ENCODE peak calls at places on chromosomes 5 and 9, in ten cellular contexts. R is psoas muscle; B is PC-3; W is brain microvascular endothelial cell; N is SK-N-SH; M is mesendoderm; J is transverse colon; S is PC-9; Q is effector memory CD4-positive, alpha-beta T cell; F is aorta. O is an unnamed sample.

GRCh38 chr9:91177661-91178280 is 183.9 kb downstream of the AUH start:
- DNase-seq in N (no peak), S (no peak), W (no peak), Q (no peak), B (peak; percentile 74), J (peak; percentile 58), R (no peak), F (no peak), M (no peak), O (no peak)

GRCh38 chr5:57094753-57095683 is 78.8 kb upstream of the GPBP1 start:
- DNase-seq in W (peak; percentile 4), J (peak; percentile 88), N (no peak), F (no peak), Q (no peak), S (peak; percentile 58), R (no peak), M (peak; percentile 82), B (peak; percentile 13), O (no peak)

GRCh38 chr5:132746592-132747063 is 598 bp upstream of the CCNI2 start:
- DNase-seq in M (peak; percentile 90), Q (no peak), R (no peak), W (peak; percentile 10), F (no peak), B (no peak), S (no peak), J (peak; percentile 66), N (no peak), O (no peak)

GRCh38 chr9:99966720-99967119 is 60.3 kb downstream of the STX17 start:
- DNase-seq in J (no peak), M (peak; percentile 95), W (peak; percentile 38), B (peak; percentile 64), Q (no peak), S (peak; percentile 84), R (no peak), N (no peak), F (no peak), O (no peak)

GRCh38 chr5:157290156-157290980 is 24.4 kb downstream of the CYFIP2 start:
- DNase-seq in J (no peak), W (peak; percentile 65), R (no peak), F (no peak), Q (no peak), S (no peak), M (peak; percentile 72), N (no peak), B (peak; percentile 71), O (no peak)

GRCh38 chr5:27434335-27434734 is 395.9 kb upstream of the CDH9 start:
- DNase-seq in S (no peak), R (no peak), M (no peak), Q (no peak), W (no peak), N (no peak), F (no peak), J (no peak), B (peak; percentile 31), O (no peak)

GRCh38 chr5:173645437-173645807 is 29.0 kb upstream of the BOD1 start:
- DNase-seq in R (no peak), F (no peak), J (no peak), W (no peak), S (no peak), Q (no peak), M (peak; percentile 90), B (no peak), N (no peak), O (no peak)

GRCh38 chr5:169100735-169101075 is 200.2 kb downstream of the SLIT3 start:
- DNase-seq in R (no peak), M (peak; percentile 80), Q (no peak), N (no peak), J (no peak), S (no peak), F (no peak), B (peak; percentile 87), W (peak; percentile 74), O (no peak)

GRCh38 chr5:158898185-158899177 is 201.2 kb downstream of the EBF1 start:
- DNase-seq in M (no peak), S (no peak), J (no peak), W (peak; percentile 16), Q (no peak), N (no peak), B (peak; percentile 65), R (no peak), F (no peak), O (no peak)

GRCh38 chr9:98971168-98971914 is 27.6 kb downstream of the COL15A1 start:
- DNase-seq in B (peak; percentile 49), N (no peak), R (no peak), M (peak; percentile 73), W (peak; percentile 75), Q (no peak), J (no peak), F (no peak), S (no peak), O (no peak)

GRCh38 chr9:34139477-34140146 is 13.1 kb upstream of the DCAF12 start:
- DNase-seq in J (peak; percentile 16), W (peak; percentile 91), B (peak; percentile 64), Q (no peak), S (no peak), N (peak; percentile 70), M (peak; percentile 26), R (no peak), F (no peak), O (no peak)

GRCh38 chr5:16690243-16690839 is 73.5 kb upstream of the RETREG1 start:
- DNase-seq in B (peak; percentile 87), S (no peak), R (no peak), Q (no peak), F (no peak), N (peak; percentile 76), J (no peak), W (peak; percentile 51), M (peak; percentile 79), O (no peak)

GRCh38 chr9:82982271-82982880 is 80.6 kb downstream of the RASEF start:
- DNase-seq in W (no peak), B (no peak), S (no peak), F (no peak), J (no peak), M (no peak), N (no peak), Q (no peak), R (no peak), O (no peak)

GRCh38 chr5:90191352-90192045 is 218.1 kb downstream of the CETN3 start:
- DNase-seq in S (no peak), J (peak; percentile 24), W (no peak), Q (no peak), M (no peak), B (no peak), R (no peak), N (peak; percentile 22), F (no peak), O (no peak)

GRCh38 chr5:10635257-10635860 is 71.5 kb downstream of the ANKRD33B start:
- DNase-seq in N (no peak), F (no peak), S (no peak), J (no peak), R (no peak), B (peak; percentile 92), Q (peak; percentile 25), W (peak; percentile 67), M (no peak), O (no peak)

GRCh38 chr5:133959643-133960042 is 8.8 kb downstream of the C5orf15 start:
- DNase-seq in Q (no peak), J (no peak), B (no peak), W (no peak), M (no peak), S (no peak), R (no peak), F (no peak), N (no peak), O (no peak)

DNA sequence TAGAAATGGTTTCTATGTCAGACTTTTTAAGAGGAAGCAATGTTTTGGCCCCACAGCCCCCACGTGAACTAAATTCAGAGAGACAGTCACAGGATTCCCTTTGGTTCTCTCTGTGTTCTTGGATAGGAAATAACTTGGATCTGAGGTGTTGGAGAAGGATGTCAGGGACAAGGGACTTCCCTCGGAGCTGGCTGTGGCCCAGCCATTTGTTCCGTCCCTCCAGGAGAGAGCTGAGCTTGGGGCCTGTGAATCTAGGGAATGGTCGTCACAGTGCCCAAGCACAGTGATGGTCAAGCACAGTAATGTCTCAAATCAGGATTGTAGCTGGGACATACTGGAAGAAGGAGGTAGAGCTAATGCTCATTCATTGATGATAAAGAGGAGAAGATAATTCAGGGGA is 2.0 kb downstream of the C7 start:
- DNase-seq in J (no peak), W (no peak), Q (no peak), R (no peak), B (no peak), F (no peak), N (peak; percentile 28), S (no peak), M (no peak), O (no peak)
- H3K27ac ChIP-seq in J (no peak overlapping the region), W (no peak overlapping the region), Q (no peak overlapping the region), R (no peak overlapping the region), B (no peak overlapping the region), F (no peak overlapping the region), N (no peak overlapping the region), S (no peak overlapping the region), M (no peak overlapping the region), O (no peak overlapping the region)

GRCh38 chr9:132923346-132923902 is 21.0 kb downstream of the TSC1 start:
- DNase-seq in J (no peak), F (no peak), R (no peak), M (no peak), N (no peak), Q (no peak), W (no peak), S (no peak), B (no peak), O (no peak)
- H3K36me3 ChIP-seq in J (no peaks in the 10 kb centered on the region), F (peaks cover 13% of the 10 kb centered on the region), R (peaks cover 18% of the 10 kb centered on the region), M (peaks cover 6% of the 10 kb centered on the region), N (peaks cover 64% of the 10 kb centered on the region), Q (peaks cover 85% of the 10 kb centered on the region), W (peaks cover 56% of the 10 kb centered on the region), S (peaks cover 36% of the 10 kb centered on the region), B (peaks cover 13% of the 10 kb centered on the region), O (peaks cover 55% of the 10 kb centered on the region)

DNA sequence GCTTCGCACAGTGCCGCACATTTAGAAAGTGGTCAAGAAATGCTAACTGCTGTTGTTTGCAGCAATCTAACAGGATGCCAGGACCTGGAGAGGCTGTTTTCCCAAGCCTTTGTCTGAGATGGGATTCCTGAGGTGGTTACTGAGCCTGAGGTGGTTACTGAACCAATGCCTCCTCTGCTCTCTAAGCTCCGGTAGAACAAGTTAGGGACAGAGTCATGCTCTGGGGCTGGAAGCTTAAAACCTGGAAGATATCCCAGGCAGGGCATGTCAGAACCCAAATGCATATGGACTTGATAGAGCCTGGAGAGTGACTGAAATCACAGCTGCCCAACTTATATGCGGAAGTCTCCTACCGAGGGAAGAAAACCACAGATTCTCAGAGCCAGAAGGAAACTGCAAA is 46.5 kb upstream of the FAT2 start:
- DNase-seq in B (no peak), M (peak; percentile 42), N (no peak), S (no peak), W (no peak), F (no peak), J (no peak), Q (no peak), R (no peak), O (no peak)
- H3K27ac ChIP-seq in B (no peak overlapping the region), M (no peak overlapping the region), N (no peak overlapping the region), S (no peak overlapping the region), W (no peak overlapping the region), F (no peak overlapping the region), J (no peak overlapping the region), Q (no peak overlapping the region), R (no peak overlapping the region), O (no peak overlapping the region)

DNA sequence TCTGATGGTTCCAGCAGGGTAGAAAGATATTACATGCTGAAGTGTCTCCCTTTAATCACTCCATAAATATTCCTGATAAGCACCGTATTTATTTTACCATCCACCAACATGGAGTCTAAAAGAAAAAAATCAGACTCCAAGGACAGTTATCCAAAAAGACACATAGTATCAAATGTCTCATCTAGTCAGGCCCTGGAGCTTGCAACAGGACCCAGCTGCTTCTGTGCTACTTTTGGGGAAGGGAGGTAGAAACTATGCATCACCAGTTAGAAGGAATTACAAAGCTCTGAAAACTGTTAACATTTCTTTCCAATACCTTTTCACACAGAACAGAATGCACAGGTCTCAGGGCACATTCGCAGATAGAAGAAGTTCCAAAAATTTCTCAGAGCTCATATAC is 88.2 kb downstream of the S1PR3 start:
- DNase-seq in B (no peak), F (no peak), N (no peak), S (no peak), W (no peak), J (no peak), R (no peak), Q (no peak), M (no peak), O (no peak)
- H3K36me3 ChIP-seq in B (no peaks in the 10 kb centered on the region), F (no peaks in the 10 kb centered on the region), N (peaks cover 7% of the 10 kb centered on the region), S (no peaks in the 10 kb centered on the region), W (peaks cover 9% of the 10 kb centered on the region), J (no peaks in the 10 kb centered on the region), R (no peaks in the 10 kb centered on the region), Q (no peaks in the 10 kb centered on the region), M (no peaks in the 10 kb centered on the region), O (no peaks in the 10 kb centered on the region)

O was measured in CD8-positive, alpha-beta memory T cell.